ENCODE peak calls at places on chromosomes 13 and 19, in seven cellular contexts. One of them, this sample, is unnamed.

GRCh38 chr13:40599722-40600121 is 66.7 kb downstream of the FOXO1 start:
- DNase-seq in Peyer's patch: no peak
- DNase-seq in breast epithelium: no peak
- DNase-seq in uterus: no peak
- DNase-seq in transverse colon: no peak
- DNase-seq in psoas muscle: no peak
- DNase-seq in ovary: no peak
- DNase-seq in this sample: no peak

GRCh38 chr19:290539-291521 is at the start of gene PLPP2:
- DNase-seq in Peyer's patch: peak; percentile 62
- DNase-seq in breast epithelium: peak; percentile 94
- DNase-seq in uterus: peak; percentile 39
- DNase-seq in transverse colon: peak; percentile 77
- DNase-seq in psoas muscle: no peak
- DNase-seq in ovary: no peak
- DNase-seq in this sample: peak; percentile 14

GRCh38 chr19:17721821-17722220 is 2.5 kb downstream of the MAP1S start:
- DNase-seq in Peyer's patch: no peak
- DNase-seq in breast epithelium: no peak
- DNase-seq in uterus: no peak
- DNase-seq in transverse colon: no peak
- DNase-seq in psoas muscle: peak; percentile 48
- DNase-seq in ovary: no peak
- DNase-seq in this sample: no peak

GRCh38 chr13:103218253-103218652 is 152.0 kb upstream of the SLC10A2 start:
- DNase-seq in Peyer's patch: no peak
- DNase-seq in breast epithelium: no peak
- DNase-seq in uterus: no peak
- DNase-seq in transverse colon: no peak
- DNase-seq in psoas muscle: no peak
- DNase-seq in ovary: no peak
- DNase-seq in this sample: no peak

GRCh38 chr13:55602784-55603183 is 1537.9 kb upstream of the PRR20A start:
- DNase-seq in Peyer's patch: no peak
- DNase-seq in breast epithelium: no peak
- DNase-seq in uterus: no peak
- DNase-seq in transverse colon: no peak
- DNase-seq in psoas muscle: no peak
- DNase-seq in ovary: no peak
- DNase-seq in this sample: no peak

GRCh38 chr19:3573162-3573857 is 566 bp downstream of the HMG20B start:
- DNase-seq in Peyer's patch: no peak
- DNase-seq in breast epithelium: no peak
- DNase-seq in uterus: no peak
- DNase-seq in transverse colon: no peak
- DNase-seq in psoas muscle: peak; percentile 28
- DNase-seq in ovary: no peak
- DNase-seq in this sample: no peak

GRCh38 chr19:51799998-51800848 is 5.3 kb downstream of the FPR3 start:
- DNase-seq in Peyer's patch: no peak
- DNase-seq in breast epithelium: no peak
- DNase-seq in uterus: peak; percentile 79
- DNase-seq in transverse colon: no peak
- DNase-seq in psoas muscle: no peak
- DNase-seq in ovary: peak; percentile 94
- DNase-seq in this sample: peak; percentile 98

GRCh38 chr19:46639356-46640061 is 3.5 kb upstream of the GNG8 start:
- DNase-seq in Peyer's patch: no peak
- DNase-seq in breast epithelium: no peak
- DNase-seq in uterus: peak; percentile 89
- DNase-seq in transverse colon: peak; percentile 48
- DNase-seq in psoas muscle: peak; percentile 66
- DNase-seq in ovary: peak; percentile 87
- DNase-seq in this sample: peak; percentile 31

GRCh38 chr13:78102121-78102677 is 183.6 kb upstream of the EDNRB start:
- DNase-seq in Peyer's patch: no peak
- DNase-seq in breast epithelium: peak; percentile 27
- DNase-seq in uterus: peak; percentile 20
- DNase-seq in transverse colon: peak; percentile 9
- DNase-seq in psoas muscle: peak; percentile 18
- DNase-seq in ovary: no peak
- DNase-seq in this sample: peak; percentile 25

GRCh38 chr13:53941588-53942190 is 913.1 kb downstream of the OLFM4 start:
- DNase-seq in Peyer's patch: no peak
- DNase-seq in breast epithelium: no peak
- DNase-seq in uterus: no peak
- DNase-seq in transverse colon: no peak
- DNase-seq in psoas muscle: no peak
- DNase-seq in ovary: no peak
- DNase-seq in this sample: no peak

GRCh38 chr13:78978381-78978998 is 319.5 kb upstream of the OBI1 start:
- DNase-seq in Peyer's patch: peak; percentile 51
- DNase-seq in breast epithelium: no peak
- DNase-seq in uterus: no peak
- DNase-seq in transverse colon: peak; percentile 11
- DNase-seq in psoas muscle: no peak
- DNase-seq in ovary: no peak
- DNase-seq in this sample: peak; percentile 72

GRCh38 chr13:39273953-39274352 is 235.7 kb downstream of the NHLRC3 start:
- DNase-seq in Peyer's patch: no peak
- DNase-seq in breast epithelium: no peak
- DNase-seq in uterus: no peak
- DNase-seq in transverse colon: peak; percentile 17
- DNase-seq in psoas muscle: no peak
- DNase-seq in ovary: no peak
- DNase-seq in this sample: no peak

GRCh38 chr13:95087746-95088305 is 213.4 kb downstream of the ABCC4 start:
- DNase-seq in Peyer's patch: no peak
- DNase-seq in breast epithelium: no peak
- DNase-seq in uterus: no peak
- DNase-seq in transverse colon: no peak
- DNase-seq in psoas muscle: no peak
- DNase-seq in ovary: no peak
- DNase-seq in this sample: no peak

GRCh38 chr19:8451885-8452284 is 7.1 kb downstream of the HNRNPM start:
- DNase-seq in Peyer's patch: no peak
- DNase-seq in breast epithelium: no peak
- DNase-seq in uterus: no peak
- DNase-seq in transverse colon: no peak
- DNase-seq in psoas muscle: no peak
- DNase-seq in ovary: no peak
- DNase-seq in this sample: no peak

GRCh38 chr13:111846396-111847174 is 220.4 kb upstream of the SOX1 start:
- DNase-seq in Peyer's patch: no peak
- DNase-seq in breast epithelium: no peak
- DNase-seq in uterus: no peak
- DNase-seq in transverse colon: no peak
- DNase-seq in psoas muscle: no peak
- DNase-seq in ovary: no peak
- DNase-seq in this sample: no peak

GRCh38 chr19:514166-514663 is 6.9 kb downstream of the TPGS1 start:
- DNase-seq in Peyer's patch: no peak
- DNase-seq in breast epithelium: no peak
- DNase-seq in uterus: no peak
- DNase-seq in transverse colon: no peak
- DNase-seq in psoas muscle: no peak
- DNase-seq in ovary: no peak
- DNase-seq in this sample: no peak

GRCh38 chr13:42525035-42525504 is 48.9 kb upstream of the TNFSF11 start:
- DNase-seq in Peyer's patch: no peak
- DNase-seq in breast epithelium: no peak
- DNase-seq in uterus: no peak
- DNase-seq in transverse colon: no peak
- DNase-seq in psoas muscle: no peak
- DNase-seq in ovary: no peak
- DNase-seq in this sample: no peak

GRCh38 chr19:3509566-3509989 is 3.5 kb downstream of the FZR1 start:
- DNase-seq in Peyer's patch: no peak
- DNase-seq in breast epithelium: no peak
- DNase-seq in uterus: no peak
- DNase-seq in transverse colon: no peak
- DNase-seq in psoas muscle: no peak
- DNase-seq in ovary: peak; percentile 32
- DNase-seq in this sample: no peak

GRCh38 chr19:20565321-20566018 is at the start of gene ZNF737:
- DNase-seq in Peyer's patch: peak; percentile 97
- DNase-seq in breast epithelium: peak; percentile 96
- DNase-seq in uterus: peak; percentile 94
- DNase-seq in transverse colon: peak; percentile 95
- DNase-seq in psoas muscle: peak; percentile 95
- DNase-seq in ovary: peak; percentile 98
- DNase-seq in this sample: peak; percentile 99

GRCh38 chr13:24273926-24274325 is 35.5 kb upstream of the C1QTNF9 start:
- DNase-seq in Peyer's patch: no peak
- DNase-seq in breast epithelium: no peak
- DNase-seq in uterus: no peak
- DNase-seq in transverse colon: no peak
- DNase-seq in psoas muscle: no peak
- DNase-seq in ovary: no peak
- DNase-seq in this sample: no peak

DNA sequence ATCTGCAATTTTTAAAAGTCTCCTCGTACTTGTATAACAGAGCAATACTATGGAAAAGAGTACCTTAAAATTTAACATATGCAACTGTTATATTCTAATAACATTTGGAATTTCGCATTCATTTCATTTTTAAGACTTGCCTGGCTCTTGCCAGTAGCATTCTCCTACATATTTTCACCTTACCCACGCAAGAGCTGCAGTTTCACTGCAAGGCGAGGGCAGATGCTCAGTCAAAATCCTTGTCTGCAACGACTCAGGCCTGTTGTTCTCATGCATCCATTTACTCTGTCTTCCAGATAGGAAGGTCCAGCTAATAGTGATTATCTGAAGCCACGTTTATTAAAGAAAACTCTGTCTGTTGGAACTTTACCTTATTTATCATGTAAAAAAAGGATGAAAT is 227.0 kb upstream of the RFC3 start:
- DNase-seq in Peyer's patch: no peak
- DNase-seq in breast epithelium: no peak
- DNase-seq in uterus: no peak
- DNase-seq in transverse colon: no peak
- DNase-seq in psoas muscle: no peak
- DNase-seq in ovary: no peak
- DNase-seq in this sample: no peak
- H3K27ac ChIP-seq in Peyer's patch: no peak overlapping the region
- H3K27ac ChIP-seq in breast epithelium: no peak overlapping the region
- H3K27ac ChIP-seq in uterus: no peak overlapping the region
- H3K27ac ChIP-seq in transverse colon: no peak overlapping the region
- H3K27ac ChIP-seq in psoas muscle: no peak overlapping the region
- H3K27ac ChIP-seq in ovary: no peak overlapping the region
- H3K27ac ChIP-seq in this sample: no peak overlapping the region

DNA sequence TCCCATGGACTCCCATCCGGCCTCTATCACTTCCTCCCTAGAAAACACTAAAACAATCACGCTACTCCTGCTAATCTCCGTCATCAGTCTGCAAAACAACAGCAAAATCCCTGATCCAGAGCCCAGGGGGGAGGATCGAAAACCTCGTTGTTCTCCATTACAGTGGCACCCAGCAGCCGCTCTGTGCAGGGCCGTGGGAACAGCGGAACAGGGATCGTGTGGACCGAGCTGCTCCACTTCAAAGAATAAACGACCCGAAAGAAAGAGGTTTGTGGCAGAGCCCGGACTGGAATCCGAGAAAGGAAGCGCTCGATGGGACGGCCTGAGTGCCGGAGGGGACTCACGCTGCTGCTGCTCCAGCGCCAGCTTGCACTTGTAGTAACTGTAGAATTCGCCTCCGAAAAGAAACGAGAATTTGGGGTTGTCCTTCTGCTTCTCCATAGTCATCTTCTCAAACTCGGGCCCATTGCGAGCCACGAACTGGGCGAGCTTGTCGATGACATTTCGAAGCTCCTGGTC is 652 bp downstream of the CHERP start:
- DNase-seq in Peyer's patch: no peak
- DNase-seq in breast epithelium: no peak
- DNase-seq in uterus: no peak
- DNase-seq in transverse colon: no peak
- DNase-seq in psoas muscle: no peak
- DNase-seq in ovary: no peak
- DNase-seq in this sample: no peak
- H3K4me3 ChIP-seq in Peyer's patch: peak overlapping the region; percentile 95
- H3K4me3 ChIP-seq in breast epithelium: peak overlapping the region; percentile 99
- H3K4me3 ChIP-seq in uterus: peak overlapping the region; percentile 88
- H3K4me3 ChIP-seq in transverse colon: peak overlapping the region; percentile 88
- H3K4me3 ChIP-seq in psoas muscle: peak overlapping the region; percentile 94
- H3K4me3 ChIP-seq in ovary: peak overlapping the region; percentile 84
- H3K4me3 ChIP-seq in this sample: peak overlapping the region; percentile 87

DNA sequence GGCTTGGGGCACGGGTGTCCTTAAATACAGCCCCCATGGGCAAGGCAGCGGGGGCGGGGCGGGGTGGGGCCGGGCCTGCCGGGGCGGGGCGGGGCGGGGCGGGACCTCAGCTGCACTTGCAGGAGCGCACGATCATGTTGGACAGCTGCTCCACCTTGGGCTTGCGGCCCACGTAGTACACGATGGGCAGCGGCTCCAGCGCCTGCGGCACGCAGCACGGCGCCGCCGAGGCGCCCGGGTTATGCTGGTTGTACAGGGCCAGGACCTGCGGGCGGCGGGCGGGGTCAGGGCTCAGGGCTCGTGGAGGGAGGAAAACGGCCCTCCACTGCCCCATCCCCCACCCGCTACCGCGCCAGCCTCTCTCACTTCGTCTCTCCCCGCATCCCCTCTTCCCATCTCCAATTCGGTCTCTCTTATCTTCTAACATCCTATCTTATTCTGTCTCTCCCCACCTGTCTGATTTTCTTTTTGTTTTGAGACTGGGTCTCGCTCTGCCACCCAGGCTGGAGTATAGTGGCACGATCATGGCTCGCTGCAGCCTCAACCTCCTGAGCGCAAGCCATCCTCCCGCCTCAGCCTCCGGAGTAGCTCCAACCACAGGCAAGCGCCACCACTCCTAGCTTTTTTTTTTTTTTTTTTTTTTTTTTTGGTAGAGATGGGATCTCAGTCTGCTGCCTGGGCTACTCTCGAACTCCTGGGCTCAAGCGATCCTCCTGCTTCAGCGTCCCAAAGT is 21.1 kb downstream of the CCDC97 start:
- DNase-seq in Peyer's patch: no peak
- DNase-seq in breast epithelium: no peak
- DNase-seq in uterus: no peak
- DNase-seq in transverse colon: no peak
- DNase-seq in psoas muscle: no peak
- DNase-seq in ovary: no peak
- DNase-seq in this sample: no peak
- H3K27ac ChIP-seq in Peyer's patch: no peak overlapping the region
- H3K27ac ChIP-seq in breast epithelium: no peak overlapping the region
- H3K27ac ChIP-seq in uterus: no peak overlapping the region
- H3K27ac ChIP-seq in transverse colon: no peak overlapping the region
- H3K27ac ChIP-seq in psoas muscle: no peak overlapping the region
- H3K27ac ChIP-seq in ovary: no peak overlapping the region
- H3K27ac ChIP-seq in this sample: no peak overlapping the region

DNA sequence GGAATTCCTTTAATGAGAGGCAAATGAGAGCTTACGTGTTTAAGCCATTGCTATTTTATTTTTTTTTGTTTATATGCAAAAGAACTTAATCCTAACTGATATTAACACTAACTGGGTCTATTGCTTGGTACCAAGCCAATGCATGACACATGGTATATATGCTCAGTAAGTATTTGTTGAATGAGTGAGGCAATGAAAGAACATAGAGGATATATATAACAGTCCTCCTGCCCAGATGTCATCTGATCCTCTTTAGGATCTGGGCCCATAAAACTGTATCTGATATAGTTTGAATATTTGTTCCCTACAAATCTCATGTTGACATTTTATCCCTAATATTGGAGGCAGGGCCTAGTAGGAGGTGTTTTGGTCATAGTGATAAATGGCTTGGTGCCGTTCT is 13.0 kb upstream of the ALOX5AP start:
- DNase-seq in Peyer's patch: no peak
- DNase-seq in breast epithelium: no peak
- DNase-seq in uterus: no peak
- DNase-seq in transverse colon: no peak
- DNase-seq in psoas muscle: no peak
- DNase-seq in ovary: no peak
- DNase-seq in this sample: no peak
- H3K4me3 ChIP-seq in Peyer's patch: no peak overlapping the region
- H3K4me3 ChIP-seq in breast epithelium: no peak overlapping the region
- H3K4me3 ChIP-seq in uterus: no peak overlapping the region
- H3K4me3 ChIP-seq in transverse colon: no peak overlapping the region
- H3K4me3 ChIP-seq in psoas muscle: no peak overlapping the region
- H3K4me3 ChIP-seq in ovary: no peak overlapping the region
- H3K4me3 ChIP-seq in this sample: no peak overlapping the region

This sample was measured in testis.